ENCODE peak calls at places on chromosomes 7 and 10, in nine cellular contexts. D is aorta, L is psoas muscle, B is MM.1S, G is OCI-LY7, N is sigmoid colon, Q is mammary epithelial cell, K is DND-41, T is lower lobe of right lung. V is an unnamed sample. For H3K4me1 and H3K36me3, the result is how much of the 10 kb centered on the place peaks cover.

GRCh38 chr10:94052901-94053638 is 59.3 kb downstream of the PLCE1 start:
- DNase-seq in D (no peak), L (no peak), B (no peak), G (no peak), N (no peak), Q (no peak), K (no peak), T (no peak), V (no peak)

GRCh38 chr10:14750900-14751575 is 23.7 kb downstream of the FAM107B start:
- DNase-seq in D (no peak), L (peak), B (no peak), G (peak), N (peak), Q (no peak), K (no peak), T (no peak), V (no peak)

GRCh38 chr7:128350708-128351295 is 7.1 kb upstream of the RBM28 start:
- DNase-seq in D (no peak), L (no peak), B (no peak), G (no peak), N (no peak), Q (no peak), K (no peak), T (no peak), V (no peak)

GRCh38 chr10:24457661-24458318 is 248.9 kb downstream of the KIAA1217 start:
- DNase-seq in D (no peak), L (no peak), B (no peak), G (no peak), N (no peak), Q (peak), K (no peak), T (no peak), V (no peak)

GRCh38 chr10:100747826-100748231 is 2.4 kb downstream of the PAX2 start:
- DNase-seq in D (no peak), L (no peak), B (no peak), G (no peak), N (no peak), Q (no peak), K (no peak), T (no peak), V (no peak)

GRCh38 chr7:27606270-27607209 is 56.1 kb downstream of the HIBADH start:
- DNase-seq in D (no peak), L (no peak), B (no peak), G (no peak), N (no peak), Q (peak), K (no peak), T (no peak), V (no peak)

GRCh38 chr10:133182791-133183645 is 23.0 kb downstream of the KNDC1 start:
- DNase-seq in D (no peak), L (no peak), B (no peak), G (no peak), N (no peak), Q (no peak), K (no peak), T (no peak), V (no peak)

GRCh38 chr10:11163990-11164805 is 146.5 kb downstream of the CELF2 start:
- DNase-seq in D (no peak), L (no peak), B (peak), G (peak), N (no peak), Q (no peak), K (peak), T (no peak), V (peak)

GRCh38 chr10:91680521-91680920 is 47.6 kb upstream of the PPP1R3C start:
- DNase-seq in D (no peak), L (no peak), B (no peak), G (no peak), N (no peak), Q (no peak), K (no peak), T (no peak), V (no peak)

GRCh38 chr10:15370212-15370740 is 813 bp downstream of the FAM171A1 start:
- DNase-seq in D (no peak), L (peak), B (no peak), G (no peak), N (peak), Q (peak), K (no peak), T (no peak), V (no peak)

GRCh38 chr10:78729810-78730209 is 339.0 kb upstream of the ZMIZ1 start:
- DNase-seq in D (no peak), L (no peak), B (no peak), G (no peak), N (no peak), Q (no peak), K (no peak), T (no peak), V (no peak)

GRCh38 chr10:129718548-129719414 is 245.3 kb downstream of the EBF3 start:
- DNase-seq in D (no peak), L (no peak), B (no peak), G (no peak), N (peak), Q (peak), K (no peak), T (no peak), V (no peak)

GRCh38 chr10:49001402-49001801 is 61.8 kb upstream of the LRRC18 start:
- DNase-seq in D (no peak), L (no peak), B (no peak), G (no peak), N (no peak), Q (no peak), K (no peak), T (no peak), V (no peak)

GRCh38 chr10:4264466-4264865 is 479.5 kb upstream of the KLF6 start:
- DNase-seq in D (no peak), L (no peak), B (no peak), G (no peak), N (no peak), Q (no peak), K (no peak), T (no peak), V (no peak)
- H3K4me1 ChIP-seq in D (under half), L (under half), B (under half), G (under half), N (under half), Q (under half), K (under half), T (under half), V (under half)

DNA sequence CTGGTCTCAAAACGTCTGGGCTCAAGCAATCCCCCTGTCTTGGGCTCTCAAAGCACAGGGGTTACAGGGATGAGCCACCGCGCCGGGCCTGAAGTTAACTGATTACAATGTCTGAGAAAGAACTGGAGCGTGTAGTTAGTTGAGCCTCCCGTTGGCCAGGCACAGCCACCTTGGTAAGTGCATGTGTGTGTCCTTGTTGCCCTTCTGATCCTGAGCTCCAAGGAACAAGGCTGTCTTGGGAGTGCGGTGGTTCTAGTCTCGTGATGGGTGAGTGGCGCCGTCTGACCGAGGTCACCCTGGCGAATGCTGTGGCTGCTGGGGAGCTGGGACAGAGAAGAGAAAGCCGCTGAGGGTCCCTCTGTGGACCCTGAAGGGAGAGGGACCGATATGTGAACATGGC is 50.5 kb downstream of the PITRM1 start:
- DNase-seq in D (peak), L (no peak), B (no peak), G (no peak), N (no peak), Q (no peak), K (no peak), T (no peak), V (no peak)
- H3K36me3 ChIP-seq in D (under half), L (under half), B (under half), G (half or more), N (half or more), Q (under half), K (half or more), T (under half), V (half or more)

GRCh38 chr10:97210576-97210975 is 24.8 kb upstream of the SLIT1 start:
- DNase-seq in D (peak), L (peak), B (peak), G (peak), N (peak), Q (peak), K (peak), T (peak), V (peak)
- H3K27ac ChIP-seq in D (no peak), L (no peak), B (no peak), G (no peak), N (no peak), Q (no peak), K (no peak), T (no peak), V (no peak)

GRCh38 chr7:22589641-22590141 is 89.7 kb upstream of the STEAP1B start:
- DNase-seq in D (peak), L (peak), B (no peak), G (no peak), N (peak), Q (no peak), K (no peak), T (peak), V (no peak)

GRCh38 chr7:22586806-22587180 is 86.8 kb upstream of the STEAP1B start:
- DNase-seq in D (no peak), L (no peak), B (no peak), G (no peak), N (no peak), Q (peak), K (no peak), T (no peak), V (no peak)

GRCh38 chr7:22586101-22586805 is 86.3 kb upstream of the STEAP1B start:
- DNase-seq in D (no peak), L (no peak), B (no peak), G (no peak), N (no peak), Q (no peak), K (no peak), T (no peak), V (no peak)

GRCh38 chr7:22587322-22587721 is 87.3 kb upstream of the STEAP1B start:
- DNase-seq in D (no peak), L (no peak), B (no peak), G (no peak), N (no peak), Q (no peak), K (no peak), T (no peak), V (no peak)

DNA sequence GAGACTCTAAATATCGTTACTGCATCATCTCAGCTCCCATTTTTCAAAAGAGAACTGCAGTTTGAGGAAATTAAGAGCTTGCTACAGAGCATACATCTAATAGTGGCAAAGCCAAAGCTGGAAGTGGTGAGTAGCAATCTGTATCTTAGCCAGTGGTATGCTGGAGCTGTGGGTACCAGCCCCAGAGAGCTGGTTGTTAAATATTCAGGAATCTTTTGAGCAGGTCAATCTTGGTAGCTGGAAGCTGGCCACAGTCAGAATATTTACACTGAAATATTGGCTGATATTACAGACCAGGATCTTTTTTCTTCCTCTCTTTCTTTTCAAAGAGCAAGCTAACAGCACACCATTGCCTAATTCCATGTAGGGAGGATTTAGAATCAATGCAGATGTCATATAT is 88.4 kb upstream of the STEAP1B start:
- DNase-seq in D (no peak), L (no peak), B (no peak), G (no peak), N (no peak), Q (no peak), K (no peak), T (no peak), V (no peak)
- H3K4me1 ChIP-seq in D (under half), L (under half), B (under half), G (under half), N (under half), Q (under half), K (under half), T (half or more), V (under half)

GRCh38 chr7:148834605-148835004 is 49.5 kb downstream of the EZH2 start:
- DNase-seq in D (no peak), L (no peak), B (no peak), G (no peak), N (no peak), Q (no peak), K (no peak), T (no peak), V (no peak)
- H3K36me3 ChIP-seq in D (under half), L (under half), B (under half), G (half or more), N (under half), Q (under half), K (half or more), T (under half), V (under half)

GRCh38 chr7:84238611-84239010 is 44.0 kb upstream of the SEMA3A start:
- DNase-seq in D (peak), L (no peak), B (no peak), G (no peak), N (no peak), Q (no peak), K (no peak), T (no peak), V (no peak)
- H3K27ac ChIP-seq in D (no peak), L (no peak), B (no peak), G (no peak), N (no peak), Q (peak), K (no peak), T (no peak), V (no peak)

V was measured in CD4-positive, CD25-positive, alpha-beta regulatory T cell.